ENCODE peak calls at places on chromosomes 7 and 10, in nine cellular contexts. V is HCT116, Q is GM23248, U is SK-N-SH, A is GM23338, E is hepatocyte, T is neural progenitor cell, K is PC-3, M is MM.1S. H is an unnamed sample.

GRCh38 chr7:40647719-40648118 is 512.9 kb downstream of the SUGCT start:
- DNase-seq in V (no peak), Q (peak), U (no peak), A (no peak), E (no peak), T (no peak), K (no peak), M (no peak), H (no peak)

GRCh38 chr10:24385776-24386175 is 176.8 kb downstream of the KIAA1217 start:
- DNase-seq in V (no peak), Q (no peak), U (no peak), A (peak), E (peak), T (no peak), K (no peak), M (no peak), H (no peak)

GRCh38 chr10:21681156-21681555 is 147.1 kb downstream of the MLLT10 start:
- DNase-seq in V (no peak), Q (no peak), U (no peak), A (no peak), E (no peak), T (no peak), K (no peak), M (no peak), H (no peak)

GRCh38 chr10:128734734-128735133 is 608.5 kb upstream of the MKI67 start:
- DNase-seq in V (no peak), Q (no peak), U (no peak), A (no peak), E (no peak), T (no peak), K (no peak), M (no peak), H (no peak)

GRCh38 chr7:100079024-100079560 is 2.4 kb downstream of the ZNF3 start:
- DNase-seq in V (no peak), Q (no peak), U (no peak), A (no peak), E (peak), T (no peak), K (no peak), M (no peak), H (no peak)

GRCh38 chr7:28125381-28126046 is 55.1 kb downstream of the JAZF1 start:
- DNase-seq in V (no peak), Q (peak), U (no peak), A (peak), E (no peak), T (no peak), K (no peak), M (no peak), H (no peak)

GRCh38 chr10:70672993-70673928 is 955 bp downstream of the ADAMTS14 start:
- DNase-seq in V (no peak), Q (peak), U (peak), A (peak), E (peak), T (no peak), K (peak), M (no peak), H (no peak)

GRCh38 chr10:91389636-91390512 is 20.3 kb upstream of the HECTD2 start:
- DNase-seq in V (peak), Q (peak), U (peak), A (peak), E (peak), T (peak), K (peak), M (peak), H (peak)

GRCh38 chr7:86826948-86827347 is 183.2 kb downstream of the GRM3 start:
- DNase-seq in V (no peak), Q (no peak), U (no peak), A (no peak), E (no peak), T (no peak), K (no peak), M (no peak), H (no peak)

GRCh38 chr10:4770766-4771553 is 55.0 kb upstream of the AKR1E2 start:
- DNase-seq in V (peak), Q (peak), U (peak), A (peak), E (peak), T (no peak), K (peak), M (no peak), H (no peak)

GRCh38 chr10:30039567-30039966 is 19.8 kb downstream of the JCAD start:
- DNase-seq in V (no peak), Q (no peak), U (peak), A (no peak), E (no peak), T (no peak), K (no peak), M (no peak), H (no peak)

GRCh38 chr7:141128506-141128905 is 54.6 kb downstream of the TMEM178B start:
- DNase-seq in V (no peak), Q (no peak), U (no peak), A (no peak), E (no peak), T (no peak), K (no peak), M (no peak), H (no peak)

GRCh38 chr10:812787-813186 is 118.7 kb downstream of the LARP4B start:
- DNase-seq in V (no peak), Q (no peak), U (no peak), A (no peak), E (no peak), T (no peak), K (no peak), M (no peak), H (no peak)

GRCh38 chr7:94580601-94581000 is 71.0 kb downstream of the CASD1 start:
- DNase-seq in V (no peak), Q (peak), U (no peak), A (no peak), E (peak), T (no peak), K (peak), M (no peak), H (no peak)

GRCh38 chr7:76315372-76315771 is 12.9 kb downstream of the HSPB1 start:
- DNase-seq in V (no peak), Q (no peak), U (no peak), A (no peak), E (no peak), T (no peak), K (no peak), M (no peak), H (peak)

GRCh38 chr7:101943306-101943705 is 125.9 kb downstream of the CUX1 start:
- DNase-seq in V (no peak), Q (no peak), U (no peak), A (no peak), E (no peak), T (no peak), K (no peak), M (no peak), H (no peak)

GRCh38 chr10:129951841-129952240 is 12.2 kb downstream of the EBF3 start:
- DNase-seq in V (no peak), Q (no peak), U (no peak), A (no peak), E (no peak), T (no peak), K (no peak), M (no peak), H (no peak)

GRCh38 chr10:79274279-79275104 is 72.8 kb upstream of the PPIF start:
- DNase-seq in V (no peak), Q (peak), U (peak), A (no peak), E (peak), T (no peak), K (no peak), M (no peak), H (no peak)

GRCh38 chr10:77350711-77351119 is 286.9 kb downstream of the KCNMA1 start:
- DNase-seq in V (peak), Q (peak), U (peak), A (no peak), E (peak), T (no peak), K (peak), M (no peak), H (no peak)

GRCh38 chr7:154744226-154744860 is 258.6 kb downstream of the PAXIP1 start:
- DNase-seq in V (no peak), Q (peak), U (peak), A (peak), E (peak), T (peak), K (peak), M (peak), H (peak)

GRCh38 chr10:123720536-123720935 is 54.4 kb downstream of the GPR26 start:
- DNase-seq in V (no peak), Q (no peak), U (no peak), A (no peak), E (no peak), T (no peak), K (no peak), M (no peak), H (no peak)

GRCh38 chr7:21507627-21508343 is 35.1 kb upstream of the DNAH11 start:
- DNase-seq in V (peak), Q (peak), U (peak), A (peak), E (peak), T (peak), K (peak), M (peak), H (peak)

GRCh38 chr10:110996256-110996655 is 76.9 kb downstream of the SHOC2 start:
- DNase-seq in V (no peak), Q (no peak), U (no peak), A (no peak), E (no peak), T (no peak), K (no peak), M (no peak), H (no peak)

GRCh38 chr7:149067869-149068268 is 22.6 kb downstream of the ZNF786 start:
- DNase-seq in V (no peak), Q (no peak), U (no peak), A (peak), E (no peak), T (no peak), K (peak), M (no peak), H (peak)

GRCh38 chr10:103925591-103925990 is 7.6 kb upstream of the STN1 start:
- DNase-seq in V (no peak), Q (no peak), U (no peak), A (no peak), E (no peak), T (no peak), K (no peak), M (no peak), H (no peak)

GRCh38 chr10:74823791-74824183 is 2.6 kb upstream of the KAT6B start:
- DNase-seq in V (no peak), Q (no peak), U (no peak), A (no peak), E (no peak), T (no peak), K (peak), M (no peak), H (no peak)

GRCh38 chr10:74824184-74825032 is 2.0 kb upstream of the KAT6B start:
- DNase-seq in V (no peak), Q (peak), U (peak), A (peak), E (peak), T (peak), K (no peak), M (no peak), H (peak)

GRCh38 chr10:74825371-74826141 is 844 bp upstream of the KAT6B start:
- DNase-seq in V (no peak), Q (peak), U (peak), A (peak), E (peak), T (peak), K (peak), M (peak), H (no peak)

GRCh38 chr10:74826142-74827044 is at the start of gene KAT6B:
- DNase-seq in V (peak), Q (peak), U (peak), A (peak), E (peak), T (peak), K (peak), M (peak), H (peak)

DNA sequence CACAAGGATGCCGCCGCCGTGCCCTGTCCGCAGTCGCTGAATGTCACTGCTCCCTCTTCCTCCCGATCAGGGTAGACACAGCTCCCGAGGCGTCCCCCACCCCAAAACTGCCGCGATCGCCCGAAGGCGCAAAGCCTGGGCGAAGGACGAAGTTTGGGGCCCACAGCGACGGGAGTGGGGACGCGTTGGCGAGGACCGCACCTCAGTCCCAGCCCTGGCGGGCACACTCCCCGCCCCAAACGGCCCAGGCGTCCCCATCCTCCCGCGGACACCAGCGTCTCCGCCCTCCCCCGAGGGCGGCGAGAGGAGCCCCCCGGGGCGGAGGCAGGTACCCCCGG is 1.4 kb upstream of the KAT6B start:
- DNase-seq in V (no peak), Q (peak), U (no peak), A (peak), E (peak), T (peak), K (no peak), M (peak), H (peak)
- TF ChIP-seq EZH2phosphoT487 in V (no peak), Q (no peak), U (no peak), A (no peak), E (no peak), T (no peak), K (no peak), M (no peak), H (no peak)

DNA sequence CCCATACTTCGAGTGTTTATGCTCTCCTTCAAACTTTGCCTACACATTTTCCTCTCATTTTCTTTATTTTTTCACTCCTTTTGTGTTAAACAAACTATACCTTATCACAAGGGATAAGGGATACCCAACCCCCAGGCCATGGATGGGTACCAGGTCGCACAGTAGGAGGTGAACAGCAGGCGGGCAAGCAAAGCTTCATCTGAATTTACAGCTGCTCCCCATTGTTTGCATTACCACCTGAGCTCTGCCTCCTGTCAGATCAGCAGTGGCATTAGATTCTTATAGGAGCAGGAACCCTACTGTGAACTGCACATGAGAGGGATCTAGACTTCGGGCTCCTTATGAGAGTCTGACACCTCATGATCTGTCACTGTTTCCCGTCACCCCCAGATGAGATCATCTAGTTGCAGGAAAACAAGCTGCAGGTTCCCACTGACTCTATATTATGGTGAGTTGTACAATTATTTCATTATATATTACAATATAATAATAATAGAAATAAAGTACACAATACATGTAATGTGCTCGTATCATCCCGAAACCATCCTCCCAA is 28.5 kb downstream of the ZC3HC1 start:
- DNase-seq in V (no peak), Q (no peak), U (no peak), A (no peak), E (no peak), T (no peak), K (no peak), M (no peak), H (no peak)
- H3K27ac ChIP-seq in V (no peak), Q (no peak), U (no peak), A (no peak), E (no peak), T (no peak), K (no peak), M (no peak), H (no peak)

DNA sequence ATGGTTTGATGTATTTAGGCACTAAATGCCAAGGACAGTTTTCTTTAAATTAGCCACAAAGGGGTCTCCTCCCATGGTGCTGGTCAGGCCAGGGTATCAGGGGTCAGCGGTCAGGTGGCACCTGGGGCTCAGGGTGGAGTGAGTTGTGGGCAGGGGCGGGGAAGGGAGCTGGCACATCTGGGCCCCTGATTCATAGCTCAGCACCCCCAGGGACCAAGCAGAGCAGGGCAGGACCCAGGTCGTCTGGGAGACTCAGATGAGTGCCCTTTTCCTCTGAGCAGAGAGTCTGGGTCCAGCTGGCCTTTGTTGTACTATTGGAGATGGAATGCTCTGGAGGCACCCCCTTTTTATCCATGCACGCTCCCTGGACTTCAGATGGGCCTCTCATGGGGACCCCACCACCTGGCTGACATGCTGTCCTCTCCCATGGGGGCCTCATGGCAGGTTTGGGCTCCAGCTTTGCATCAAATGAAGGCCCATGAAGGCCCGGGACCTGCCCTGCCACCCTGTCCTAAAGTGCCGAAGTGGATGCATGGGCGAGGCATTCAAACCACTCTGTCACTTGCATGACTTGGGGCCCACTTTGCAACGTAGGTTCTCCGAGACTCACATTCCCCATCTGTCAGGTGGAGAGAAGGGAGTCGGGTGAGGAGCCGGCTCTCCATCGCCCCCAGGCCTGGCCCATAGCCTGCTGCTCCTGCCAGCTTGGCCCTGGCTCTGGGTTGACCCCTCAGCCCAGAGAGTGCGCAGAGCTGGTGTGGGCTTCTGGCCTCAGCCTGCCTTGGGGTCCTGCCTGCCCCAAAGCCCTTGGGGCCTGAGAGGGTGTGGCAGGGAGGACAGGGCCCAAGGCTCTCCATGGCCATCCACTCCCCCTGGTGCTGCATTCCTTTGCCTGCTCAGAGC is 66.4 kb downstream of the RAMP3 start:
- DNase-seq in V (no peak), Q (no peak), U (no peak), A (no peak), E (no peak), T (no peak), K (no peak), M (no peak), H (no peak)
- TF ChIP-seq EZH2phosphoT487 in V (no peak), Q (no peak), U (no peak), A (no peak), E (no peak), T (no peak), K (no peak), M (no peak), H (no peak)

GRCh38 chr7:129775695-129776396 is 164.3 kb downstream of the NRF1 start:
- DNase-seq in V (no peak), Q (no peak), U (peak), A (peak), E (no peak), T (peak), K (no peak), M (no peak), H (no peak)
- H3K27ac ChIP-seq in V (no peak), Q (no peak), U (no peak), A (peak), E (no peak), T (no peak), K (no peak), M (no peak), H (no peak)